ENCODE peak calls at places on chromosomes 7 and 10, in four cellular contexts. G, S, W and U are unnamed samples.

GRCh38 chr7:154953006-154953684 is 49.8 kb downstream of the PAXIP1 start:
- DNase-seq in S (peak), G (peak), W (peak), U (peak)

GRCh38 chr7:116161733-116162132 is 48.6 kb upstream of the TES start:
- DNase-seq in S (no peak), G (no peak), W (no peak), U (no peak)

GRCh38 chr7:139618482-139619366 is 95.2 kb downstream of the CLEC2L start:
- DNase-seq in W (peak), S (peak), G (peak), U (peak)

GRCh38 chr10:32130788-32131187 is 74.6 kb upstream of the KIF5B start:
- DNase-seq in S (no peak), G (no peak), W (no peak), U (no peak)

GRCh38 chr7:158655931-158656441 is 48.6 kb downstream of the NCAPG2 start:
- DNase-seq in G (no peak), W (no peak), S (no peak), U (no peak)

GRCh38 chr10:10128387-10128786 is 889.3 kb upstream of the CELF2 start:
- DNase-seq in G (no peak), S (no peak), W (no peak), U (no peak)

GRCh38 chr7:29854257-29854938 is 48.1 kb downstream of the WIPF3 start:
- DNase-seq in G (peak), W (no peak), S (no peak), U (no peak)

GRCh38 chr10:12844796-12845524 is 156.6 kb downstream of the CCDC3 start:
- DNase-seq in W (no peak), S (no peak), G (no peak), U (peak)

GRCh38 chr7:133582766-133583523 is 330.1 kb downstream of the EXOC4 start:
- DNase-seq in S (no peak), G (no peak), W (no peak), U (no peak)

GRCh38 chr10:114507449-114507848 is 103.1 kb upstream of the AFAP1L2 start:
- DNase-seq in S (no peak), G (no peak), W (no peak), U (no peak)

GRCh38 chr10:90560331-90560730 is 297.5 kb downstream of the HTR7 start:
- DNase-seq in W (no peak), S (no peak), G (no peak), U (no peak)

GRCh38 chr7:5282464-5283316 is at the start of gene SLC29A4:
- DNase-seq in W (no peak), G (peak), S (no peak), U (peak)

GRCh38 chr10:132512693-132513345 is 24.8 kb upstream of the INPP5A start:
- DNase-seq in G (no peak), S (no peak), W (no peak), U (peak)

DNA sequence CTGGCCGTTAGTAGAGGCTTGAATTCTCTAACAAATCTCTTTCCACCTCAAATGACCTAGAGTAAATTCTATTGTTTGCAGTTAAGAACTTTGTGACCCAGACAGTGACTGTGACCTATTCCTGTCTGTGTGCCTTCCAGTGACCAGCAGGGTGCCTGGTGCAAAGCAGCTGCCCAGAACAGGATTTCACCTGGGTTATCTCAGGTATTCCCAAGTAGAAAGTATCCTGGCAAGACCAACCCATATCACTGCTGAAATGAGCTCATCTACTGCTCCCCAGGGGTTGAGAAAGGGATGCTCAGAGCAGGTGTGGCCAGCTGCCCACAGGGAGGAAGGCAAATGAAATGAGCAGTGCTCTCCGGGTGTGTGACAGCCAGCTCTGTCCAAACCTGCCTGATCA is 2.1 kb upstream of the MSMB start:
- DNase-seq in W (no peak), G (no peak), S (no peak), U (no peak)
- TF ChIP-seq TEAD4 in W (no peak), G (no peak), S (no peak), U (no peak)

DNA sequence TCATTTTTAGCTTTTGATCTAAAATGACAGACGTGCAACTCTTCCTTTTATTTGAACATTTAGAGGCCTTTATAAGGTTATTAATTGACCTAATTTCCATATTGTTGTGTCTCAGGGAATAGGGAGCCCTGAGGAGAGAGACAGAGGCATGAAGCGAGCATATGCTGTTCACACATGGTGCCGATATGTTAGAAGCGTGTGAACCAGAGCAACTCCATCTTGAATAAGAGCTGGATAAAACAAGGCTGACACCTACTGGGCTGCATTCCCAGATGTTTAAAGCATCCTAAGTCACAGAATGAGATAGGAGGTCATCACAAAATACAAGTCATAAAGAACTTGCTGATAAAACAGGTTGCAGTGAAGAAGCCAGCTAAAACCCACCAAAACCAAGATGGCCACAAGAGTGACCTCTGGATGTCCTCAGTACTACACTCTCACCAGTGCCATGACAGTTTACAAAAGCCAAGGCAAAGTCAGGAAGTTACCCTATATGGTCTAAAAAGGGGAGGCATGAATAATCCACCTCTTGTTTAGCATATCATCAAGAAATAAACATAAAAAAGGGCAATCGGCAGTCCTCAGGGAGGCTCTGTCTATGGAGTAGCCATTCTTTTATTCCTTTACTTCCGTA is 80.1 kb downstream of the SEC61G start:
- DNase-seq in S (no peak), G (peak), W (no peak), U (no peak)
- TF ChIP-seq TEAD4 in S (no peak), G (no peak), W (no peak), U (no peak)

GRCh38 chr7:35623381-35623780 is 71.6 kb downstream of the HERPUD2 start:
- DNase-seq in S (no peak), G (no peak), W (no peak), U (no peak)

GRCh38 chr7:35630024-35630423 is 64.9 kb downstream of the HERPUD2 start:
- DNase-seq in G (no peak), W (no peak), S (no peak), U (no peak)

GRCh38 chr7:35619863-35620262 is 75.1 kb downstream of the HERPUD2 start:
- DNase-seq in S (no peak), W (no peak), G (no peak), U (no peak)

GRCh38 chr7:35624299-35625186 is 70.4 kb downstream of the HERPUD2 start:
- DNase-seq in S (peak), W (peak), G (peak), U (peak)
- TF ChIP-seq TEAD4 in S (no peak), W (no peak), G (no peak), U (no peak)

GRCh38 chr7:13908667-13909382 is 80.6 kb downstream of the ETV1 start:
- DNase-seq in G (no peak), W (no peak), S (no peak), U (no peak)
- TF ChIP-seq TEAD4 in G (no peak), W (no peak), S (no peak), U (no peak)